ENCODE peak calls at places on chromosomes 1 and 21, in four cellular contexts. X is cardiac muscle cell, R is upper lobe of right lung, Z is pancreas. Q is an unnamed sample. For H3K4me1, the result is how much of the 10 kb centered on the place peaks cover.

GRCh38 chr1:219109424-219110018 is 64.2 kb upstream of the LYPLAL1 start:
- DNase-seq in R (no peak), X (no peak), Z (no peak), Q (no peak)

GRCh38 chr1:94514095-94514727 is 27.3 kb downstream of the F3 start:
- DNase-seq in Z (no peak), X (peak), R (no peak), Q (no peak)

GRCh38 chr1:187396929-187397796 is 568.4 kb downstream of the PLA2G4A start:
- DNase-seq in Z (no peak), X (peak), R (no peak), Q (no peak)

GRCh38 chr1:55131801-55132200 is 83.4 kb downstream of the USP24 start:
- DNase-seq in R (no peak), Z (no peak), X (no peak), Q (no peak)

GRCh38 chr1:223776075-223776814 is 63.9 kb downstream of the CAPN2 start:
- DNase-seq in R (no peak), Z (no peak), X (no peak), Q (peak)

GRCh38 chr1:22930235-22930912 is 42.3 kb downstream of the LACTBL1 start:
- DNase-seq in Z (no peak), R (peak), X (peak), Q (no peak)

GRCh38 chr1:205954819-205955404 is 11.7 kb upstream of the SLC26A9 start:
- DNase-seq in R (no peak), Z (peak), X (no peak), Q (no peak)

GRCh38 chr1:231750818-231751623 is 124.4 kb downstream of the DISC1 start:
- DNase-seq in R (no peak), X (no peak), Z (no peak), Q (no peak)

GRCh38 chr1:52693843-52694242 is 4.3 kb downstream of the COA7 start:
- DNase-seq in R (no peak), X (no peak), Z (no peak), Q (no peak)

GRCh38 chr1:222769968-222770620 is 33.1 kb downstream of the FAM177B start:
- DNase-seq in X (no peak), Z (no peak), R (no peak), Q (no peak)

GRCh38 chr1:167420510-167420909 is 97.8 kb downstream of the CD247 start:
- DNase-seq in X (no peak), Z (no peak), R (no peak), Q (no peak)

GRCh38 chr1:110218137-110218536 is 8.0 kb downstream of the KCNC4 start:
- DNase-seq in R (no peak), Z (no peak), X (no peak), Q (no peak)

GRCh38 chr1:114035304-114035700 is 56.0 kb downstream of the OLFML3 start:
- DNase-seq in X (no peak), Z (no peak), R (no peak), Q (no peak)

GRCh38 chr1:33396188-33397124 is 34.4 kb downstream of the PHC2 start:
- DNase-seq in R (no peak), Z (no peak), X (no peak), Q (no peak)

GRCh38 chr1:223492044-223492443 is 98.8 kb downstream of the CCDC185 start:
- DNase-seq in R (peak), Z (no peak), X (no peak), Q (no peak)

GRCh38 chr1:1361982-1362423 is 3.6 kb upstream of the MXRA8 start:
- DNase-seq in Z (no peak), R (no peak), X (peak), Q (no peak)

GRCh38 chr1:145893306-145894055 is 7.8 kb upstream of the ANKRD35 start:
- DNase-seq in Z (no peak), X (no peak), R (peak), Q (no peak)

GRCh38 chr1:145889722-145890121 is 4.1 kb upstream of the ANKRD35 start:
- DNase-seq in X (peak), Z (no peak), R (no peak), Q (no peak)

GRCh38 chr1:145892486-145893087 is 6.9 kb upstream of the ANKRD35 start:
- DNase-seq in R (peak), Z (peak), X (peak), Q (no peak)

GRCh38 chr1:145891143-145891542 is 5.5 kb upstream of the ANKRD35 start:
- DNase-seq in R (no peak), X (no peak), Z (no peak), Q (no peak)

GRCh38 chr1:145891587-145892485 is 6.2 kb upstream of the ANKRD35 start:
- DNase-seq in R (peak), X (peak), Z (peak), Q (peak)
- TF ChIP-seq CTCF in R (peak), X (peak), Z (peak), Q (peak)

DNA sequence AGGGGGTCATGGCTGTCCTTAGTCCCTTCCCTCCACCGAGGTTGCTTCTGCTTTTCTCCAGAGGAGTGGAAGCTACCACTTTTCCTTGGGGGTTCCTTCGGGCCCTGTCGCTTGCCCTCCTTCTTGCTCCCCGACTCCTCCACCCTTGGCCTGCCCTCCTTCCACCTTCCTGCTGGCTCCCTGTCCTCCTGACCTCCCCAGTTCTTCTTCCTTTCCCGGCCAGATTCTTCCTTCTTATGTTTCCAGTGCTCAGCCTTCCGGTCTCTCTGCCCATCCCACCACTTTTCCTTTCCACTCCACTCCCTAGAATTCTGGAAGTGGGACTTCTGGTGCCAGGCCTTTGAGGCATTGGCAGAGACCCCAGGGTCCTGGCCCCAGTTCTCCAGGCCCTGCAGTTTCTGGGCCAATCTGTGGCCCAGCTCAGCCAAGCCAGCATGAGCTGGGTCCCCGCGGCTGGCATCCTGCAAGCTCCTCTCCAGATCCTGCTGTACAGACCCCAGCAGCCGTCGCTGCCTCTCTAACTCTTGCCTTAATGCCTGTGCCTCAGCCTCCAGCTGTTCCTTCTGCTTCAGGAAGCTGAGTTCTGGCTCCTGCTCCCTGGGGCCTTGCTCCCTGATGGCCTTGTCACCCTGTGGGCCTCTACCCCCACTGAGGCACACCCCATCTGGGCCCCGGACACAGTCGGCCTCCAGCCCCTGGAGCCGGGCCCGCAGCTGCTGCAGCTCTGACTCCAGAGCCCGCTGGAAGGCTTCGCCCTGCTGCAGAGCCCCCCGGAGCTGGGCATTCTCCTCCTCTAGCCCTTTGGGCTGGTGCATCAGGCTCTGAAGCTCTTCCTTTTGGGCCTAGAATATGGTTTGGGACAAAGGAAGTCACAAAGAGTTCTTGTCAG is 9.7 kb upstream of the PMVK start:
- DNase-seq in R (no peak), X (no peak), Z (no peak), Q (no peak)
- H3K4me1 ChIP-seq in R (under half), X (under half), Z (under half), Q (under half)

GRCh38 chr1:111517464-111518225 is 14.2 kb upstream of the ADORA3 start:
- DNase-seq in X (no peak), Z (no peak), R (no peak), Q (no peak)

GRCh38 chr1:111515291-111516007 is 12.0 kb upstream of the ADORA3 start:
- DNase-seq in X (no peak), R (peak), Z (no peak), Q (no peak)

GRCh38 chr1:111512132-111512874 is 8.9 kb upstream of the ADORA3 start:
- DNase-seq in R (peak), X (no peak), Z (no peak), Q (no peak)

GRCh38 chr1:111513410-111514020 is 10.1 kb upstream of the ADORA3 start:
- DNase-seq in Z (no peak), R (no peak), X (no peak), Q (no peak)

GRCh38 chr1:111516008-111516535 is 12.6 kb upstream of the ADORA3 start:
- DNase-seq in Z (peak), X (no peak), R (peak), Q (peak)
- TF ChIP-seq CTCF in Z (no peak), X (peak), R (peak), Q (peak)

DNA sequence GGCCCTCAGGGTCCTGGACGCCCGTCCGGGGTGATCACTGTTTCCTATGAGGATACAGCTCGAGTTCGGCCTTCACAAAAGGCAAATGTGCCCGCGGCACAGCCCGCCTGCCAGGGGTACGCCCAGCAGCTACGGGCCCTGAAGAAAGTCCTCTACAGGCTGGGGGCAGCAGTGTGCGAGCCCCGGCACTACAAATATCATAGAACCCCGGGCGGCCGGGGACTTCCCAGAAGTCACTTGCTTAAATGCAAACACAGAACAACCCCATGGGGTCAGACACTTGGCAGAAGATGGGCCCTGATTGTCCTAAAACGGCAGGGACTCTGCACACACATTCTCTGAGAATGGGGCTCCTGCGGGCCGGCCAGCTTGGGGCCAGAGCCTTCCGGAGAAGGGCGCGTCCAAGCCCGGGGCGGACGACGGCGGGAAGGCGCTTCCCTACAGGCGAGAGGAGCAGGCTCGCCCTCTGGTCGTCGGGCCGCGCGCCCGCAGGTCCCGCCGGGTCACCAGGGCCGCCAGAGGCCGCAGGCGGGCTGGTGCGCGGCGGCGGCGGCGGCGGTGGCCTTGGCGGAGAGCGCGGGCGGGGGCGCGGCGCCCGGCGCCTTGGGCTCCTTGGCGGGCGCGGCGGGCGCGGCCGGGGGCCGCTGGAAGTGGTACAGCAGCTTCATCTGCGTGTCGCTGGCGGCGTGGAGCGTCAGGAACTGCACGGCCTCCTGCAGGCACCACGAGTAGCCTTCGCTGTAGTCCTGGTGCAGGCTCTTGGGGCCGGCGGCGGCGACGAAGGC is 905 bp downstream of the HES5 start:
- DNase-seq in Z (no peak), X (peak), R (no peak), Q (peak)
- H3K4me1 ChIP-seq in Z (under half), X (under half), R (under half), Q (under half)

GRCh38 chr1:91704746-91705145 is 181.2 kb downstream of the TGFBR3 start:
- DNase-seq in X (no peak), R (no peak), Z (no peak), Q (no peak)
- TF ChIP-seq CTCF in X (no peak), R (no peak), Z (no peak), Q (no peak)

GRCh38 chr1:13624526-13624925 is 40.9 kb downstream of the PDPN start:
- DNase-seq in Z (no peak), X (no peak), R (no peak), Q (no peak)
- H3K4me1 ChIP-seq in Z (under half), X (under half), R (under half), Q (under half)

DNA sequence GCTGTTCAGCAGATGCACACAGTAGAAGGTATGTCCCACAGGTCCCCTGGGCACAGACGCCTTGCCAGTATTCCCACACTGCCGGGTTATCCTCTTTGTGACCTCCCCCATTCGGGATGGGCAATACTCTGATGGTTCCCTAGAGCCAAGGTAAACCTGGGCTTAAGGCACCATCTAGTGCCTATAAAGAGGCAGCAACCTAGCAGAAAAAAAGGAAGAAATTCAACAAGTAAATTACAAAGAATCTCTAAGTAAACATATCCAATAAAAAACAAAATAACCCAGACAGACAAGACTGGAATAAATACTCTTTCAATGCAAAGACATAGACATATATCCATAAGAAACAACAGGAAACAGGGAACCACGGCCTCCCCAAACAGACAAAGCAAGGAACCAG is 39.4 kb downstream of the HSF2BP start:
- DNase-seq in R (no peak), X (no peak), Z (no peak), Q (no peak)
- TF ChIP-seq CTCF in R (peak), X (peak), Z (no peak), Q (no peak)

DNA sequence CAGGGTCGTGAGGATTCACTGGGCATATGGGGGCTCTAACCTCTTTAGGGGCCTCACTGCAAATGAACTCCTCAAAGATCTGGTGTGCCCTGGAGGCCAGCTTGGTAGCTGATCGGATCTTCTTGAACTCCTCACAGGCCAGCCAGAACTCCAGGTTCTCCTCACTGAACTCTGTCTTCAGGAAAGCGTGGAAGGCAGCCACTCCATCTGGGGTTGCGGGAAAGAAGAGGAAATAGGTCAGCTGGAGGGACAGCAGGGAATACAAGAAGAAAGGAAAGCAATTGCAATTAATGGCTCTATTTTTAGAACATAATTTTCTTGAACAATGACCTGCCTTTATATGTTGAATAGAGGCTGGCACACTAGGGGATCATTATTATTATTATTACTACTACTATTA is 2.3 kb downstream of the RGS16 start:
- DNase-seq in Z (no peak), R (no peak), X (no peak), Q (no peak)
- H3K4me1 ChIP-seq in Z (under half), R (under half), X (under half), Q (under half)

Q was measured in CD8-positive, alpha-beta T cell.